ENCODE peak calls at places on chromosome 6, in four cellular contexts. One of them, this sample, is unnamed.

GRCh38 chr6:70725817-70726413 is 58.2 kb downstream of the SMAP1 start:
- DNase-seq in A549: no peak
- DNase-seq in K562: no peak
- DNase-seq in GM12878: no peak
- DNase-seq in this sample: no peak

GRCh38 chr6:17988422-17988944 is 1.0 kb upstream of the KIF13A start:
- DNase-seq in A549: no peak
- DNase-seq in K562: no peak
- DNase-seq in GM12878: no peak
- DNase-seq in this sample: peak; percentile 16

GRCh38 chr6:122717350-122717749 is 62.2 kb upstream of the FABP7 start:
- DNase-seq in A549: no peak
- DNase-seq in K562: no peak
- DNase-seq in GM12878: no peak
- DNase-seq in this sample: no peak

GRCh38 chr6:72733045-72733444 is 111.2 kb downstream of the KCNQ5 start:
- DNase-seq in A549: no peak
- DNase-seq in K562: no peak
- DNase-seq in GM12878: no peak
- DNase-seq in this sample: no peak

GRCh38 chr6:10403385-10404106 is 11.3 kb downstream of the TFAP2A start:
- DNase-seq in A549: peak; percentile 87
- DNase-seq in K562: peak; percentile 53
- DNase-seq in GM12878: no peak
- DNase-seq in this sample: no peak

GRCh38 chr6:137731960-137732616 is 135.0 kb upstream of the TNFAIP3 start:
- DNase-seq in A549: peak; percentile 33
- DNase-seq in K562: no peak
- DNase-seq in GM12878: no peak
- DNase-seq in this sample: peak; percentile 99

GRCh38 chr6:137951064-137951597 is 84.1 kb downstream of the TNFAIP3 start:
- DNase-seq in A549: no peak
- DNase-seq in K562: no peak
- DNase-seq in GM12878: no peak
- DNase-seq in this sample: no peak

GRCh38 chr6:67825201-67825895 is 809.7 kb upstream of the ADGRB3 start:
- DNase-seq in A549: no peak
- DNase-seq in K562: no peak
- DNase-seq in GM12878: no peak
- DNase-seq in this sample: no peak

GRCh38 chr6:82259389-82259788 is 11.8 kb upstream of the IBTK start:
- DNase-seq in A549: no peak
- DNase-seq in K562: no peak
- DNase-seq in GM12878: no peak
- DNase-seq in this sample: no peak

GRCh38 chr6:38713812-38714211 is 1.3 kb upstream of the DNAH8 start:
- DNase-seq in A549: no peak
- DNase-seq in K562: no peak
- DNase-seq in GM12878: no peak
- DNase-seq in this sample: no peak

GRCh38 chr6:150641398-150642139 is 41.9 kb downstream of the PLEKHG1 start:
- DNase-seq in A549: no peak
- DNase-seq in K562: no peak
- DNase-seq in GM12878: no peak
- DNase-seq in this sample: no peak

DNA sequence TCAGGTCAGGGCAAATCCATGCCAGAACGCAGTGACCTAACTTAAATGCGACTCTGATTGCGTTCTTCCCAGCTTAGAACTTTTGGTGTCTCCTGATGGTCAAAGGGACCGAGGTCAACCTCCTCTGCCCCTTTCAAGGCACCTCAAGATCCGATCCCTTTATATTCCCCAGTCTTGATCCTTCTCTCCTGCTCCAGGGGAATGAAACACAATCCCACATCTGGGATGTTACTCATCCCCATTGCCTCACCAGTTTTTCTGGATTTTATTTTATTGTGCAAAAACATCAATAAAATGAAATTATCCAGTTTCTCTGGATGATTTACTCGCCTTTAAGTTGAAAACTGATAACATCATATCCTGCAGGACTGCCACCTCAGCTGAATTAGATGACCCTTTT is 43.9 kb downstream of the IRAK1BP1 start:
- DNase-seq in A549: no peak
- DNase-seq in K562: no peak
- DNase-seq in GM12878: no peak
- DNase-seq in this sample: no peak
- TF ChIP-seq CHD4 in A549: no peak
- TF ChIP-seq CHD4 in K562: no peak
- TF ChIP-seq CHD4 in GM12878: no peak
- TF ChIP-seq CHD4 in this sample: no peak

DNA sequence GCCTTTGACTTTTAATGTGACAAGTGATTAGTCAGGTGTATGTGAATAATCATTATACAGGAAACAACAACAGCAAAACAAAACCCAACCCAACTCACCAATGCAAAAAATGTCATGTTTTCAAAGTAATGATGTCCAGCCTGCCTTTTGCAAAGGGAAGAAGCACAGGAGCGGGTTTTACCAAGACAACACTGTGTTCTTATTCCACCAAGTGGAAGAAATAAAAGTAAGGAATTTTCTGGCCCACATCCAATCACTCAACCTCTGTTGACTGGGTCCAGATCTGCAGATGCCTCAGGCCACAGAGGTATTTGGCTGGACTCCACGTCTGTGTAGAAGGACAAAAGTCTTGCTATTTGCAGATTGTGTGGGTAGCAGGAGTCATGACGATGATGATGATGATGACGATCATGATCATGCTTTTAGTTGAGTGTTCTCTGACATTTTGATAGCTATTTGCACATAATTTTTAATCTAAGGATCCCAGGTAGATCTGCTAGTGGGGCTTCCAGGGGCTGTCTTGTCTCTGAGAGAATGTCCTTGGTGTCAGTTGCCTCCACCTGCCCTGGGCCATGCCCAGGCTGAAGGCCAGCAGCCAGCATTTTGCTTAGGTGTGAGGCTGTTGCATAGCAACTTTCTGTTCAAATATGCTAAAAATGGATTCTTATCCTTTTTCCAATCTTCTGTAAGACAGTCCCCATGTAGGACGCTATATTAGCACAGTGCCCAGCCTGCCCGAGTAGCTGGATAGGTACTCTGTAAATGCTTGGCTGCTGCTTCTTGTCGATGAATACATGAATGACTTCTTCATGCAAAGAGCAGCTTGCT is 62.3 kb upstream of the CITED2 start:
- DNase-seq in A549: peak; percentile 7
- DNase-seq in K562: no peak
- DNase-seq in GM12878: no peak
- DNase-seq in this sample: no peak
- TF ChIP-seq CHD4 in A549: no peak
- TF ChIP-seq CHD4 in K562: no peak
- TF ChIP-seq CHD4 in GM12878: no peak
- TF ChIP-seq CHD4 in this sample: no peak

GRCh38 chr6:2535492-2535891 is 215.2 kb downstream of the MYLK4 start:
- DNase-seq in A549: no peak
- DNase-seq in K562: no peak
- DNase-seq in GM12878: no peak
- DNase-seq in this sample: no peak

GRCh38 chr6:2528156-2528555 is 222.6 kb downstream of the MYLK4 start:
- DNase-seq in A549: no peak
- DNase-seq in K562: no peak
- DNase-seq in GM12878: no peak
- DNase-seq in this sample: no peak

GRCh38 chr6:2529217-2529719 is 221.5 kb downstream of the MYLK4 start:
- DNase-seq in A549: no peak
- DNase-seq in K562: no peak
- DNase-seq in GM12878: no peak
- DNase-seq in this sample: no peak

GRCh38 chr6:2534406-2535139 is 216.1 kb downstream of the MYLK4 start:
- DNase-seq in A549: no peak
- DNase-seq in K562: no peak
- DNase-seq in GM12878: no peak
- DNase-seq in this sample: no peak

GRCh38 chr6:2531426-2532208 is 219.1 kb downstream of the MYLK4 start:
- DNase-seq in A549: no peak
- DNase-seq in K562: no peak
- DNase-seq in GM12878: no peak
- DNase-seq in this sample: no peak
- TF ChIP-seq CHD4 in A549: no peak
- TF ChIP-seq CHD4 in K562: no peak
- TF ChIP-seq CHD4 in GM12878: no peak
- TF ChIP-seq CHD4 in this sample: no peak

GRCh38 chr6:29813809-29814208 is 13.8 kb upstream of the HLA-G start:
- DNase-seq in A549: peak; percentile 20
- DNase-seq in K562: peak; percentile 44
- DNase-seq in GM12878: no peak
- DNase-seq in this sample: peak; percentile 17
- TF ChIP-seq CHD4 in A549: no peak
- TF ChIP-seq CHD4 in K562: no peak
- TF ChIP-seq CHD4 in GM12878: no peak
- TF ChIP-seq CHD4 in this sample: no peak

This sample was measured in HepG2.